ENCODE peak calls at places on chromosomes 4 and X, in five cellular contexts. One of them, this sample, is unnamed.

GRCh38 chr4:76984127-76984526 is 34.6 kb downstream of the SEPTIN11 start:
- DNase-seq in uterus: peak; percentile 39
- DNase-seq in cardiac muscle cell: no peak
- DNase-seq in astrocyte of the cerebellum: no peak
- DNase-seq in GM23338: peak; percentile 59
- DNase-seq in this sample: no peak

GRCh38 chrX:50045808-50046207 is 123.4 kb downstream of the CLCN5 start:
- DNase-seq in uterus: no peak
- DNase-seq in cardiac muscle cell: no peak
- DNase-seq in astrocyte of the cerebellum: no peak
- DNase-seq in GM23338: no peak
- DNase-seq in this sample: no peak

GRCh38 chr4:25865586-25865985 is 2.8 kb upstream of the SEL1L3 start:
- DNase-seq in uterus: no peak
- DNase-seq in cardiac muscle cell: no peak
- DNase-seq in astrocyte of the cerebellum: no peak
- DNase-seq in GM23338: peak; percentile 68
- DNase-seq in this sample: peak; percentile 93

GRCh38 chr4:48352793-48353192 is 11.5 kb downstream of the SLAIN2 start:
- DNase-seq in uterus: no peak
- DNase-seq in cardiac muscle cell: no peak
- DNase-seq in astrocyte of the cerebellum: no peak
- DNase-seq in GM23338: no peak
- DNase-seq in this sample: no peak

GRCh38 chrX:41922125-41922521 is 1.2 kb downstream of the CASK start:
- DNase-seq in uterus: no peak
- DNase-seq in cardiac muscle cell: peak; percentile 43
- DNase-seq in astrocyte of the cerebellum: no peak
- DNase-seq in GM23338: no peak
- DNase-seq in this sample: no peak

GRCh38 chrX:125132274-125132673 is 187.4 kb upstream of the TEX13C start:
- DNase-seq in uterus: no peak
- DNase-seq in cardiac muscle cell: no peak
- DNase-seq in astrocyte of the cerebellum: no peak
- DNase-seq in GM23338: peak; percentile 72
- DNase-seq in this sample: no peak

GRCh38 chr4:154485127-154485773 is 6.3 kb downstream of the DCHS2 start:
- DNase-seq in uterus: no peak
- DNase-seq in cardiac muscle cell: peak; percentile 11
- DNase-seq in astrocyte of the cerebellum: no peak
- DNase-seq in GM23338: no peak
- DNase-seq in this sample: no peak

GRCh38 chrX:138925330-138925729 is 213.8 kb upstream of the FGF13 start:
- DNase-seq in uterus: no peak
- DNase-seq in cardiac muscle cell: no peak
- DNase-seq in astrocyte of the cerebellum: peak; percentile 68
- DNase-seq in GM23338: no peak
- DNase-seq in this sample: peak; percentile 28

GRCh38 chr4:172919269-172919668 is 249.3 kb upstream of the GALNT7 start:
- DNase-seq in uterus: no peak
- DNase-seq in cardiac muscle cell: no peak
- DNase-seq in astrocyte of the cerebellum: no peak
- DNase-seq in GM23338: no peak
- DNase-seq in this sample: no peak

GRCh38 chr4:89248879-89249281 is 58.7 kb downstream of the GPRIN3 start:
- DNase-seq in uterus: no peak
- DNase-seq in cardiac muscle cell: no peak
- DNase-seq in astrocyte of the cerebellum: peak; percentile 4
- DNase-seq in GM23338: no peak
- DNase-seq in this sample: no peak

GRCh38 chr4:147975902-147976301 is 244.0 kb downstream of the ARHGAP10 start:
- DNase-seq in uterus: no peak
- DNase-seq in cardiac muscle cell: no peak
- DNase-seq in astrocyte of the cerebellum: peak; percentile 22
- DNase-seq in GM23338: no peak
- DNase-seq in this sample: no peak

GRCh38 chr4:183430317-183430986 is 14.0 kb upstream of the CDKN2AIP start:
- DNase-seq in uterus: peak; percentile 28
- DNase-seq in cardiac muscle cell: peak; percentile 6
- DNase-seq in astrocyte of the cerebellum: no peak
- DNase-seq in GM23338: peak; percentile 66
- DNase-seq in this sample: no peak

GRCh38 chrX:63561425-63561824 is 210.3 kb upstream of the SPIN4 start:
- DNase-seq in uterus: no peak
- DNase-seq in cardiac muscle cell: peak; percentile 7
- DNase-seq in astrocyte of the cerebellum: no peak
- DNase-seq in GM23338: no peak
- DNase-seq in this sample: no peak

GRCh38 chr4:175536852-175537453 is 275.1 kb downstream of the GPM6A start:
- DNase-seq in uterus: no peak
- DNase-seq in cardiac muscle cell: peak; percentile 52
- DNase-seq in astrocyte of the cerebellum: peak; percentile 75
- DNase-seq in GM23338: peak; percentile 79
- DNase-seq in this sample: peak; percentile 1

GRCh38 chrX:153539979-153540358 is 22.5 kb downstream of the ATP2B3 start:
- DNase-seq in uterus: no peak
- DNase-seq in cardiac muscle cell: no peak
- DNase-seq in astrocyte of the cerebellum: no peak
- DNase-seq in GM23338: no peak
- DNase-seq in this sample: no peak

GRCh38 chr4:102358128-102358527 is 12.8 kb upstream of the SLC39A8 start:
- DNase-seq in uterus: no peak
- DNase-seq in cardiac muscle cell: no peak
- DNase-seq in astrocyte of the cerebellum: no peak
- DNase-seq in GM23338: no peak
- DNase-seq in this sample: no peak

GRCh38 chr4:179307297-179308136 is 1865.3 kb upstream of the AGA start:
- DNase-seq in uterus: no peak
- DNase-seq in cardiac muscle cell: peak; percentile 56
- DNase-seq in astrocyte of the cerebellum: peak; percentile 1
- DNase-seq in GM23338: peak; percentile 83
- DNase-seq in this sample: no peak

GRCh38 chr4:158873795-158874359 is 105.1 kb downstream of the FNIP2 start:
- DNase-seq in uterus: no peak
- DNase-seq in cardiac muscle cell: no peak
- DNase-seq in astrocyte of the cerebellum: peak; percentile 28
- DNase-seq in GM23338: no peak
- DNase-seq in this sample: peak; percentile 44

GRCh38 chr4:80197601-80198444 is 520 bp downstream of the PRDM8 start:
- DNase-seq in uterus: no peak
- DNase-seq in cardiac muscle cell: peak; percentile 56
- DNase-seq in astrocyte of the cerebellum: no peak
- DNase-seq in GM23338: peak; percentile 71
- DNase-seq in this sample: no peak

GRCh38 chr4:152188801-152189200 is 347.1 kb downstream of the FBXW7 start:
- DNase-seq in uterus: no peak
- DNase-seq in cardiac muscle cell: peak; percentile 45
- DNase-seq in astrocyte of the cerebellum: no peak
- DNase-seq in GM23338: no peak
- DNase-seq in this sample: no peak

GRCh38 chrX:124467202-124467601 is 120.8 kb downstream of the SH2D1A start:
- DNase-seq in uterus: no peak
- DNase-seq in cardiac muscle cell: no peak
- DNase-seq in astrocyte of the cerebellum: no peak
- DNase-seq in GM23338: no peak
- DNase-seq in this sample: no peak

GRCh38 chr4:40475609-40476008 is 140.5 kb downstream of the CHRNA9 start:
- DNase-seq in uterus: no peak
- DNase-seq in cardiac muscle cell: no peak
- DNase-seq in astrocyte of the cerebellum: no peak
- DNase-seq in GM23338: peak; percentile 19
- DNase-seq in this sample: no peak

GRCh38 chrX:55109304-55109703 is 20.5 kb downstream of the PAGE2 start:
- DNase-seq in uterus: no peak
- DNase-seq in cardiac muscle cell: no peak
- DNase-seq in astrocyte of the cerebellum: no peak
- DNase-seq in GM23338: no peak
- DNase-seq in this sample: no peak

GRCh38 chr4:123350191-123350544 is 46.4 kb upstream of the SPRY1 start:
- DNase-seq in uterus: no peak
- DNase-seq in cardiac muscle cell: peak; percentile 46
- DNase-seq in astrocyte of the cerebellum: no peak
- DNase-seq in GM23338: peak; percentile 79
- DNase-seq in this sample: peak; percentile 55

GRCh38 chr4:39621582-39621981 is 17.1 kb downstream of the SMIM14 start:
- DNase-seq in uterus: peak; percentile 35
- DNase-seq in cardiac muscle cell: peak; percentile 40
- DNase-seq in astrocyte of the cerebellum: no peak
- DNase-seq in GM23338: peak; percentile 34
- DNase-seq in this sample: no peak

GRCh38 chr4:175238827-175239517 is 320.8 kb downstream of the ADAM29 start:
- DNase-seq in uterus: no peak
- DNase-seq in cardiac muscle cell: no peak
- DNase-seq in astrocyte of the cerebellum: no peak
- DNase-seq in GM23338: no peak
- DNase-seq in this sample: no peak

GRCh38 chrX:38347136-38347535 is 5.3 kb upstream of the OTC start:
- DNase-seq in uterus: no peak
- DNase-seq in cardiac muscle cell: peak; percentile 2
- DNase-seq in astrocyte of the cerebellum: peak; percentile 5
- DNase-seq in GM23338: peak; percentile 2
- DNase-seq in this sample: no peak

GRCh38 chr4:115720611-115721010 is 607.2 kb upstream of the NDST4 start:
- DNase-seq in uterus: no peak
- DNase-seq in cardiac muscle cell: no peak
- DNase-seq in astrocyte of the cerebellum: no peak
- DNase-seq in GM23338: no peak
- DNase-seq in this sample: peak; percentile 4

GRCh38 chr4:54063224-54063623 is 1.2 kb downstream of the CHIC2 start:
- DNase-seq in uterus: no peak
- DNase-seq in cardiac muscle cell: no peak
- DNase-seq in astrocyte of the cerebellum: no peak
- DNase-seq in GM23338: no peak
- DNase-seq in this sample: no peak

GRCh38 chrX:38803609-38804480 is 2.6 kb downstream of the MID1IP1 start:
- DNase-seq in uterus: peak; percentile 75
- DNase-seq in cardiac muscle cell: peak; percentile 91
- DNase-seq in astrocyte of the cerebellum: no peak
- DNase-seq in GM23338: peak; percentile 87
- DNase-seq in this sample: no peak

GRCh38 chr4:78092850-78093249 is 35.7 kb downstream of the FRAS1 start:
- DNase-seq in uterus: no peak
- DNase-seq in cardiac muscle cell: no peak
- DNase-seq in astrocyte of the cerebellum: no peak
- DNase-seq in GM23338: peak; percentile 78
- DNase-seq in this sample: no peak

GRCh38 chrX:122113376-122113775 is 1066.0 kb downstream of the GLUD2 start:
- DNase-seq in uterus: no peak
- DNase-seq in cardiac muscle cell: no peak
- DNase-seq in astrocyte of the cerebellum: no peak
- DNase-seq in GM23338: peak; percentile 11
- DNase-seq in this sample: no peak

DNA sequence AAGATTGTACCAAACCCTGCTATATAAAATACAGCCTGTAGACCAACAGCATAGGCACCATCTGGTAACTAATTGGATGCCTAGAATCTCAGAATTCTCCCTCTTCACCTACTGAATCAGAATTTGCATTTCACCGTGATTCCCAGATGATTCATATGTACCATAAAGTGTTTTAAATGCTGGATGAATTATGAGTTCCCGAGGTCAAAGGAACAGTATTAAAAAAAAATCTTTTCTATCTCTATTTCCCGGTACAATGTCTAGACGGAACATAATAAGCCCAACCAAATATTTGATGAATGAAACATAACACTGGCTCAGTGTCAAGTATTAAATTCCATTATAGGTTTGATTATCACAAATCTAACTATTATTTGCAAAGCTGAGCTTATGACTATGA is 280.0 kb downstream of the ANKRD50 start:
- DNase-seq in uterus: no peak
- DNase-seq in cardiac muscle cell: no peak
- DNase-seq in astrocyte of the cerebellum: no peak
- DNase-seq in GM23338: no peak
- DNase-seq in this sample: no peak
- TF ChIP-seq CTCF in uterus: no peak
- TF ChIP-seq CTCF in cardiac muscle cell: no peak
- TF ChIP-seq CTCF in astrocyte of the cerebellum: no peak
- TF ChIP-seq CTCF in GM23338: no peak
- TF ChIP-seq CTCF in this sample: no peak

DNA sequence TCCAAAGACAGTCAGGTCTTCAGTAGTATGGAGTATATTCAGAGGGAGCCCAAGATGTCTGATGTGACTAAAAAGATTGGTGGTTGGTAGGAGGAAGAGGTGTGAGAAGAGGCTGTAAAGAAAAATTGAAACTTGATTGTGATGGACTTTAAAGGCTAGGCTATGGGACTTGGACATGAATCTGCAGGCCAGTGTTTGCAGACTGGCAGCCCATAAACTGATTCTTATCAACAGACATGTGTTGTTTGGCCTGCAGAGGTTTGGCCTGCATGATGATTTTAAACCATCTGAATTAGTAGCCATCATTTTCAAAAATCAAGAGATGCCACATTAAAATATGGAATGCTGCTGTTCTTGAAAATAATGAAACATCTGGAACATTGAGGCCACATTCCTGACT is 5.4 kb upstream of the AR start:
- DNase-seq in uterus: no peak
- DNase-seq in cardiac muscle cell: no peak
- DNase-seq in astrocyte of the cerebellum: no peak
- DNase-seq in GM23338: no peak
- DNase-seq in this sample: no peak
- TF ChIP-seq CTCF in uterus: no peak
- TF ChIP-seq CTCF in cardiac muscle cell: no peak
- TF ChIP-seq CTCF in astrocyte of the cerebellum: no peak
- TF ChIP-seq CTCF in GM23338: no peak
- TF ChIP-seq CTCF in this sample: no peak

DNA sequence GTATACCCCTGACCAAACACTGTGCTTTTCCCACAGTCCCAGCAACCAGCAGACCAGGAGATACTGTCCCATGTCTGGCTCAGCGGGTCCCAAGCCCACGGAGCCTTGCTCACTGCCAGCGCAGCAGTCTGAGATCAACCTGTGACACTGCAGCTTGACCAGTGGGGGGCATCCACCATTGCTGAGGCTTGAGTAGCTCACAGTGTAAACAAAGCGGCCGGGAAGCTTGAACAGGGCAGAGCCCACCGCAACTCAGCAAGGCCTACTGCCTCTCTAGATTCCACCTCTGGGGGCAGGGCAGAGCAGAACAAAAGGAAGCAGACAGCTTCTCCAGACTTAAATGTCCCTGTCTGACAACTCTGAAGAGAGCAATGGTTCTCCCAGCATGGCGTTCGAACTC is 58.1 kb downstream of the SLC10A6 start:
- DNase-seq in uterus: no peak
- DNase-seq in cardiac muscle cell: no peak
- DNase-seq in astrocyte of the cerebellum: no peak
- DNase-seq in GM23338: peak; percentile 80
- DNase-seq in this sample: no peak
- TF ChIP-seq CTCF in uterus: no peak
- TF ChIP-seq CTCF in cardiac muscle cell: no peak
- TF ChIP-seq CTCF in astrocyte of the cerebellum: no peak
- TF ChIP-seq CTCF in GM23338: peak; percentile 46
- TF ChIP-seq CTCF in this sample: peak; percentile 0

DNA sequence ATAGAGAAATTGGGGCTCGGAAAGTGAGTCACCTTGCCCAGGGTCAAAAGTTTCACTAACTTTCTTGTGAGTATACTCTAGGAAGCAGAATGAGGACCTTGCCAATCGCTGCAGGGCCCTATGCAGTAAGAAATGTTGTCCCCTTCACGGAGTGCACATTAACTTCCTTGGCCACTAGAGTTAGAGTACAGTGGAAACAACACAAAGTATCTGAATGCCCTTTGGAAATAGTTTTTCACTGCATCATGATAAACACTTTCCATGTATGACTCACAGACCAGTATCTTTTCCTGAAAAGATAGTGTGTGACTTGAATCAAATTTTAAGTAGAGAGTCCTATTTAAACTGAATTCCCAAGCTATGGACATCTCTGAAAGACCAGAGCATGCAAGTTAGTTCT is 45.5 kb upstream of the STK26 start:
- DNase-seq in uterus: no peak
- DNase-seq in cardiac muscle cell: no peak
- DNase-seq in astrocyte of the cerebellum: no peak
- DNase-seq in GM23338: no peak
- DNase-seq in this sample: no peak
- TF ChIP-seq CTCF in uterus: no peak
- TF ChIP-seq CTCF in cardiac muscle cell: no peak
- TF ChIP-seq CTCF in astrocyte of the cerebellum: no peak
- TF ChIP-seq CTCF in GM23338: no peak
- TF ChIP-seq CTCF in this sample: no peak